ENCODE peak calls at places on chromosomes 2 and 18, in ten cellular contexts. One of them, this sample, is unnamed.

GRCh38 chr2:69138247-69138754 is 125.3 kb downstream of the ANTXR1 start:
- DNase-seq in DMS153: no peak
- DNase-seq in activated effector memory CD4-positive, alpha-beta T cell treated with anti-CD3 and anti-CD28 coated beads, Interleukin-2, amount 50 U/mL, for 16 hours: no peak
- DNase-seq in AG09319: no peak
- DNase-seq in MV-4-11: no peak
- DNase-seq in transverse colon: no peak
- DNase-seq in stimulated activated effector memory CD8-positive, alpha-beta T cell treated with anti-CD3 and anti-CD28 coated beads, Interleukin-12 subunit alpha, Interleukin-12 subunit beta, amount 100 ng/mL, for 72 hours: no peak
- DNase-seq in head of caudate nucleus: no peak
- DNase-seq in AG08395: peak
- DNase-seq in NCI-H345: no peak
- DNase-seq in this sample: no peak

GRCh38 chr18:10420561-10421352 is 33.7 kb upstream of the APCDD1 start:
- DNase-seq in DMS153: no peak
- DNase-seq in activated effector memory CD4-positive, alpha-beta T cell treated with anti-CD3 and anti-CD28 coated beads, Interleukin-2, amount 50 U/mL, for 16 hours: no peak
- DNase-seq in AG09319: no peak
- DNase-seq in MV-4-11: no peak
- DNase-seq in transverse colon: no peak
- DNase-seq in stimulated activated effector memory CD8-positive, alpha-beta T cell treated with anti-CD3 and anti-CD28 coated beads, Interleukin-12 subunit alpha, Interleukin-12 subunit beta, amount 100 ng/mL, for 72 hours: no peak
- DNase-seq in head of caudate nucleus: no peak
- DNase-seq in AG08395: peak
- DNase-seq in NCI-H345: no peak
- DNase-seq in this sample: no peak

GRCh38 chr18:8685141-8685913 is 20.0 kb upstream of the MTCL1 start:
- DNase-seq in DMS153: peak
- DNase-seq in activated effector memory CD4-positive, alpha-beta T cell treated with anti-CD3 and anti-CD28 coated beads, Interleukin-2, amount 50 U/mL, for 16 hours: no peak
- DNase-seq in AG09319: no peak
- DNase-seq in MV-4-11: no peak
- DNase-seq in transverse colon: no peak
- DNase-seq in stimulated activated effector memory CD8-positive, alpha-beta T cell treated with anti-CD3 and anti-CD28 coated beads, Interleukin-12 subunit alpha, Interleukin-12 subunit beta, amount 100 ng/mL, for 72 hours: no peak
- DNase-seq in head of caudate nucleus: no peak
- DNase-seq in AG08395: peak
- DNase-seq in NCI-H345: peak
- DNase-seq in this sample: no peak

GRCh38 chr2:34836361-34836760 is 1237.3 kb upstream of the FAM98A start:
- DNase-seq in DMS153: no peak
- DNase-seq in activated effector memory CD4-positive, alpha-beta T cell treated with anti-CD3 and anti-CD28 coated beads, Interleukin-2, amount 50 U/mL, for 16 hours: no peak
- DNase-seq in AG09319: no peak
- DNase-seq in MV-4-11: no peak
- DNase-seq in transverse colon: no peak
- DNase-seq in stimulated activated effector memory CD8-positive, alpha-beta T cell treated with anti-CD3 and anti-CD28 coated beads, Interleukin-12 subunit alpha, Interleukin-12 subunit beta, amount 100 ng/mL, for 72 hours: no peak
- DNase-seq in head of caudate nucleus: no peak
- DNase-seq in AG08395: no peak
- DNase-seq in NCI-H345: no peak
- DNase-seq in this sample: no peak

GRCh38 chr2:59726226-59726800 is 827.1 kb downstream of the BCL11A start:
- DNase-seq in DMS153: no peak
- DNase-seq in activated effector memory CD4-positive, alpha-beta T cell treated with anti-CD3 and anti-CD28 coated beads, Interleukin-2, amount 50 U/mL, for 16 hours: no peak
- DNase-seq in AG09319: no peak
- DNase-seq in MV-4-11: peak
- DNase-seq in transverse colon: no peak
- DNase-seq in stimulated activated effector memory CD8-positive, alpha-beta T cell treated with anti-CD3 and anti-CD28 coated beads, Interleukin-12 subunit alpha, Interleukin-12 subunit beta, amount 100 ng/mL, for 72 hours: no peak
- DNase-seq in head of caudate nucleus: no peak
- DNase-seq in AG08395: no peak
- DNase-seq in NCI-H345: no peak
- DNase-seq in this sample: no peak

GRCh38 chr2:192551760-192552159 is 357.0 kb upstream of the TMEFF2 start:
- DNase-seq in DMS153: no peak
- DNase-seq in activated effector memory CD4-positive, alpha-beta T cell treated with anti-CD3 and anti-CD28 coated beads, Interleukin-2, amount 50 U/mL, for 16 hours: no peak
- DNase-seq in AG09319: no peak
- DNase-seq in MV-4-11: no peak
- DNase-seq in transverse colon: no peak
- DNase-seq in stimulated activated effector memory CD8-positive, alpha-beta T cell treated with anti-CD3 and anti-CD28 coated beads, Interleukin-12 subunit alpha, Interleukin-12 subunit beta, amount 100 ng/mL, for 72 hours: no peak
- DNase-seq in head of caudate nucleus: no peak
- DNase-seq in AG08395: no peak
- DNase-seq in NCI-H345: no peak
- DNase-seq in this sample: no peak

GRCh38 chr2:18721038-18721922 is 131.9 kb upstream of the NT5C1B start:
- DNase-seq in DMS153: no peak
- DNase-seq in activated effector memory CD4-positive, alpha-beta T cell treated with anti-CD3 and anti-CD28 coated beads, Interleukin-2, amount 50 U/mL, for 16 hours: no peak
- DNase-seq in AG09319: no peak
- DNase-seq in MV-4-11: no peak
- DNase-seq in transverse colon: no peak
- DNase-seq in stimulated activated effector memory CD8-positive, alpha-beta T cell treated with anti-CD3 and anti-CD28 coated beads, Interleukin-12 subunit alpha, Interleukin-12 subunit beta, amount 100 ng/mL, for 72 hours: no peak
- DNase-seq in head of caudate nucleus: no peak
- DNase-seq in AG08395: no peak
- DNase-seq in NCI-H345: no peak
- DNase-seq in this sample: no peak

GRCh38 chr2:204731996-204732395 is 186.7 kb downstream of the PARD3B start:
- DNase-seq in DMS153: no peak
- DNase-seq in activated effector memory CD4-positive, alpha-beta T cell treated with anti-CD3 and anti-CD28 coated beads, Interleukin-2, amount 50 U/mL, for 16 hours: no peak
- DNase-seq in AG09319: no peak
- DNase-seq in MV-4-11: no peak
- DNase-seq in transverse colon: no peak
- DNase-seq in stimulated activated effector memory CD8-positive, alpha-beta T cell treated with anti-CD3 and anti-CD28 coated beads, Interleukin-12 subunit alpha, Interleukin-12 subunit beta, amount 100 ng/mL, for 72 hours: no peak
- DNase-seq in head of caudate nucleus: no peak
- DNase-seq in AG08395: no peak
- DNase-seq in NCI-H345: no peak
- DNase-seq in this sample: no peak

GRCh38 chr2:76640905-76641304 is 881.3 kb downstream of the LRRTM4 start:
- DNase-seq in DMS153: no peak
- DNase-seq in activated effector memory CD4-positive, alpha-beta T cell treated with anti-CD3 and anti-CD28 coated beads, Interleukin-2, amount 50 U/mL, for 16 hours: no peak
- DNase-seq in AG09319: no peak
- DNase-seq in MV-4-11: no peak
- DNase-seq in transverse colon: no peak
- DNase-seq in stimulated activated effector memory CD8-positive, alpha-beta T cell treated with anti-CD3 and anti-CD28 coated beads, Interleukin-12 subunit alpha, Interleukin-12 subunit beta, amount 100 ng/mL, for 72 hours: no peak
- DNase-seq in head of caudate nucleus: peak
- DNase-seq in AG08395: no peak
- DNase-seq in NCI-H345: no peak
- DNase-seq in this sample: no peak

GRCh38 chr2:176428943-176429469 is 159.8 kb downstream of the MTX2 start:
- DNase-seq in DMS153: no peak
- DNase-seq in activated effector memory CD4-positive, alpha-beta T cell treated with anti-CD3 and anti-CD28 coated beads, Interleukin-2, amount 50 U/mL, for 16 hours: no peak
- DNase-seq in AG09319: no peak
- DNase-seq in MV-4-11: peak
- DNase-seq in transverse colon: no peak
- DNase-seq in stimulated activated effector memory CD8-positive, alpha-beta T cell treated with anti-CD3 and anti-CD28 coated beads, Interleukin-12 subunit alpha, Interleukin-12 subunit beta, amount 100 ng/mL, for 72 hours: no peak
- DNase-seq in head of caudate nucleus: no peak
- DNase-seq in AG08395: no peak
- DNase-seq in NCI-H345: no peak
- DNase-seq in this sample: no peak

GRCh38 chr18:29157057-29157780 is 980.3 kb upstream of the CDH2 start:
- DNase-seq in DMS153: no peak
- DNase-seq in activated effector memory CD4-positive, alpha-beta T cell treated with anti-CD3 and anti-CD28 coated beads, Interleukin-2, amount 50 U/mL, for 16 hours: no peak
- DNase-seq in AG09319: no peak
- DNase-seq in MV-4-11: no peak
- DNase-seq in transverse colon: no peak
- DNase-seq in stimulated activated effector memory CD8-positive, alpha-beta T cell treated with anti-CD3 and anti-CD28 coated beads, Interleukin-12 subunit alpha, Interleukin-12 subunit beta, amount 100 ng/mL, for 72 hours: no peak
- DNase-seq in head of caudate nucleus: no peak
- DNase-seq in AG08395: no peak
- DNase-seq in NCI-H345: no peak
- DNase-seq in this sample: no peak

GRCh38 chr2:107772380-107772779 is 54.3 kb upstream of the RGPD4 start:
- DNase-seq in DMS153: peak
- DNase-seq in activated effector memory CD4-positive, alpha-beta T cell treated with anti-CD3 and anti-CD28 coated beads, Interleukin-2, amount 50 U/mL, for 16 hours: no peak
- DNase-seq in AG09319: no peak
- DNase-seq in MV-4-11: no peak
- DNase-seq in transverse colon: no peak
- DNase-seq in stimulated activated effector memory CD8-positive, alpha-beta T cell treated with anti-CD3 and anti-CD28 coated beads, Interleukin-12 subunit alpha, Interleukin-12 subunit beta, amount 100 ng/mL, for 72 hours: no peak
- DNase-seq in head of caudate nucleus: no peak
- DNase-seq in AG08395: no peak
- DNase-seq in NCI-H345: no peak
- DNase-seq in this sample: no peak

GRCh38 chr2:42881732-42882131 is 89.3 kb upstream of the HAAO start:
- DNase-seq in DMS153: no peak
- DNase-seq in activated effector memory CD4-positive, alpha-beta T cell treated with anti-CD3 and anti-CD28 coated beads, Interleukin-2, amount 50 U/mL, for 16 hours: no peak
- DNase-seq in AG09319: no peak
- DNase-seq in MV-4-11: peak
- DNase-seq in transverse colon: no peak
- DNase-seq in stimulated activated effector memory CD8-positive, alpha-beta T cell treated with anti-CD3 and anti-CD28 coated beads, Interleukin-12 subunit alpha, Interleukin-12 subunit beta, amount 100 ng/mL, for 72 hours: no peak
- DNase-seq in head of caudate nucleus: no peak
- DNase-seq in AG08395: no peak
- DNase-seq in NCI-H345: no peak
- DNase-seq in this sample: no peak

This sample was measured in endothelial cell.